ENCODE peak calls at places on chromosome X, in six cellular contexts. C, Q, O, M, D and L are unnamed samples.

GRCh38 chrX:110915120-110915519 is 119.5 kb upstream of the CHRDL1 start:
- DNase-seq in C (peak), Q (no peak), O (no peak), M (peak), D (peak), L (no peak)

GRCh38 chrX:111823703-111824102 is 52.3 kb upstream of the TRPC5OS start:
- DNase-seq in C (no peak), Q (no peak), O (no peak), M (no peak), D (no peak), L (no peak)

GRCh38 chrX:31590581-31591113 is 518.8 kb upstream of the FTHL17 start:
- DNase-seq in C (peak), Q (no peak), O (no peak), M (peak), D (peak), L (peak)

GRCh38 chrX:17758382-17758781 is 21.1 kb downstream of the SCML1 start:
- DNase-seq in C (no peak), Q (no peak), O (no peak), M (no peak), D (no peak), L (no peak)

GRCh38 chrX:41629539-41629938 is 59.2 kb upstream of the GPR34 start:
- DNase-seq in C (no peak), Q (no peak), O (no peak), M (no peak), D (no peak), L (no peak)

GRCh38 chrX:40155617-40156471 is 58.1 kb upstream of the BCOR start:
- DNase-seq in C (peak), Q (peak), O (no peak), M (no peak), D (no peak), L (no peak)

GRCh38 chrX:107673933-107674479 is 45.7 kb downstream of the PRPS1 start:
- DNase-seq in C (peak), Q (peak), O (peak), M (peak), D (no peak), L (no peak)

GRCh38 chrX:111169141-111169540 is 73.2 kb downstream of the PAK3 start:
- DNase-seq in C (no peak), Q (no peak), O (no peak), M (no peak), D (no peak), L (no peak)

GRCh38 chrX:16870095-16870860 is at the start of gene RBBP7:
- DNase-seq in C (peak), Q (peak), O (peak), M (peak), D (peak), L (peak)

GRCh38 chrX:136906921-136907510 is 26.5 kb upstream of the RBMX start:
- DNase-seq in C (no peak), Q (no peak), O (no peak), M (no peak), D (no peak), L (no peak)

GRCh38 chrX:13658602-13659001 is 5.7 kb downstream of the TCEANC start:
- DNase-seq in C (peak), Q (no peak), O (no peak), M (peak), D (peak), L (peak)

GRCh38 chrX:100615015-100615414 is 21.6 kb downstream of the TSPAN6 start:
- DNase-seq in C (peak), Q (no peak), O (no peak), M (peak), D (peak), L (peak)

GRCh38 chrX:37955273-37955672 is 51.1 kb upstream of the SYTL5 start:
- DNase-seq in C (no peak), Q (no peak), O (no peak), M (no peak), D (no peak), L (peak)

GRCh38 chrX:17405225-17405969 is 30.4 kb downstream of the NHS start:
- DNase-seq in C (no peak), Q (no peak), O (no peak), M (peak), D (peak), L (peak)

GRCh38 chrX:131139072-131139471 is 80.9 kb downstream of the ARHGAP36 start:
- DNase-seq in C (no peak), Q (no peak), O (no peak), M (no peak), D (no peak), L (no peak)

GRCh38 chrX:106802388-106803275 is at the start of gene TBC1D8B:
- DNase-seq in C (peak), Q (peak), O (no peak), M (peak), D (peak), L (peak)

GRCh38 chrX:120697053-120697452 is 67.2 kb upstream of the C1GALT1C1 start:
- DNase-seq in C (no peak), Q (peak), O (no peak), M (no peak), D (no peak), L (no peak)

GRCh38 chrX:17655232-17656034 is 81.9 kb upstream of the SCML1 start:
- DNase-seq in C (peak), Q (no peak), O (no peak), M (no peak), D (no peak), L (no peak)

GRCh38 chrX:71181558-71181909 is 36.9 kb downstream of the NLGN3 start:
- DNase-seq in C (no peak), Q (peak), O (peak), M (no peak), D (no peak), L (no peak)

GRCh38 chrX:149374751-149375150 is 130.4 kb downstream of the IDS start:
- DNase-seq in C (no peak), Q (no peak), O (no peak), M (peak), D (no peak), L (peak)

GRCh38 chrX:106415276-106415895 is 196.4 kb upstream of the RADX start:
- DNase-seq in C (peak), Q (no peak), O (no peak), M (peak), D (peak), L (peak)

GRCh38 chrX:40947276-40947675 is 138.0 kb upstream of the USP9X start:
- DNase-seq in C (no peak), Q (no peak), O (no peak), M (peak), D (no peak), L (no peak)

GRCh38 chrX:70960728-70961127 is 29.8 kb upstream of the SLC7A3 start:
- DNase-seq in C (peak), Q (no peak), O (no peak), M (peak), D (no peak), L (peak)

GRCh38 chrX:41824551-41824950 is 98.8 kb downstream of the CASK start:
- DNase-seq in C (no peak), Q (no peak), O (no peak), M (peak), D (no peak), L (peak)

GRCh38 chrX:71652405-71652804 is 14.9 kb upstream of the LOC101059915 start:
- DNase-seq in C (peak), Q (no peak), O (no peak), M (peak), D (peak), L (peak)

GRCh38 chrX:17859609-17860178 is 1.4 kb downstream of the RAI2 start:
- DNase-seq in C (peak), Q (peak), O (no peak), M (no peak), D (no peak), L (no peak)

GRCh38 chrX:40868868-40869267 is 133.5 kb upstream of the MED14 start:
- DNase-seq in C (no peak), Q (no peak), O (no peak), M (no peak), D (no peak), L (no peak)

GRCh38 chrX:31423575-31424284 is 351.9 kb upstream of the FTHL17 start:
- DNase-seq in C (peak), Q (no peak), O (peak), M (peak), D (peak), L (peak)

GRCh38 chrX:17595456-17596035 is 141.7 kb upstream of the SCML1 start:
- DNase-seq in C (peak), Q (no peak), O (no peak), M (peak), D (peak), L (peak)

GRCh38 chrX:150062292-150063137 is 124.2 kb upstream of the EOLA2 start:
- DNase-seq in C (no peak), Q (no peak), O (no peak), M (peak), D (no peak), L (peak)

GRCh38 chrX:119272882-119273806 is 37.1 kb downstream of the PGRMC1 start:
- DNase-seq in C (peak), Q (peak), O (peak), M (peak), D (peak), L (no peak)

GRCh38 chrX:69015564-69016218 is 149.6 kb downstream of the PJA1 start:
- DNase-seq in C (no peak), Q (no peak), O (no peak), M (no peak), D (no peak), L (no peak)

GRCh38 chrX:1466971-1467561 is 14.4 kb upstream of the ASMTL start:
- DNase-seq in C (no peak), Q (peak), O (no peak), M (no peak), D (no peak), L (no peak)

GRCh38 chrX:44012484-44013096 is 39.4 kb upstream of the NDP start:
- DNase-seq in C (no peak), Q (peak), O (peak), M (peak), D (peak), L (peak)

GRCh38 chrX:84475101-84475500 is 27.2 kb downstream of the HDX start:
- DNase-seq in C (no peak), Q (no peak), O (no peak), M (peak), D (no peak), L (no peak)